ENCODE peak calls at places on chromosome 14, in five cellular contexts. G, S, Y, B and F are unnamed samples.

GRCh38 chr14:38866461-38866860 is 236.6 kb downstream of the SEC23A start:
- DNase-seq in G (no peak), S (no peak), Y (peak), B (no peak), F (peak)

GRCh38 chr14:101037021-101037817 is 133.7 kb upstream of the RTL1 start:
- DNase-seq in G (no peak), S (no peak), Y (no peak), B (no peak), F (no peak)

GRCh38 chr14:105856676-105857222 is 330.4 kb downstream of the TMEM121 start:
- DNase-seq in G (no peak), S (no peak), Y (no peak), B (peak), F (no peak)

GRCh38 chr14:23494223-23494622 is 24.7 kb downstream of the NGDN start:
- DNase-seq in G (no peak), S (no peak), Y (no peak), B (peak), F (no peak)

GRCh38 chr14:94689218-94689984 is 77.2 kb downstream of the SERPINA3 start:
- DNase-seq in G (no peak), S (peak), Y (peak), B (peak), F (peak)

GRCh38 chr14:73461478-73462077 is 3.2 kb upstream of the NUMB start:
- DNase-seq in G (no peak), S (no peak), Y (no peak), B (no peak), F (no peak)

GRCh38 chr14:43166163-43166562 is 1340.9 kb downstream of the FSCB start:
- DNase-seq in G (no peak), S (no peak), Y (no peak), B (no peak), F (no peak)

GRCh38 chr14:71021347-71022014 is 114.2 kb downstream of the PCNX1 start:
- DNase-seq in G (no peak), S (peak), Y (no peak), B (no peak), F (no peak)

GRCh38 chr14:92675421-92675820 is 73.0 kb downstream of the LGMN start:
- DNase-seq in G (no peak), S (no peak), Y (no peak), B (no peak), F (no peak)

GRCh38 chr14:34781242-34781641 is 66.8 kb upstream of the CFL2 start:
- DNase-seq in G (no peak), S (peak), Y (no peak), B (no peak), F (no peak)

GRCh38 chr14:101470266-101470665 is 91.0 kb upstream of the DIO3 start:
- DNase-seq in G (no peak), S (no peak), Y (no peak), B (peak), F (no peak)

GRCh38 chr14:106620368-106620767 is 1094.0 kb downstream of the TMEM121 start:
- DNase-seq in G (no peak), S (no peak), Y (no peak), B (no peak), F (no peak)

GRCh38 chr14:67068246-67068645 is 121.0 kb upstream of the GARIN2 start:
- DNase-seq in G (no peak), S (no peak), Y (no peak), B (no peak), F (no peak)

GRCh38 chr14:90599748-90600507 is 203.1 kb downstream of the CALM1 start:
- DNase-seq in G (no peak), S (no peak), Y (no peak), B (no peak), F (no peak)

GRCh38 chr14:24384169-24384568 is 14.6 kb upstream of the NYNRIN start:
- DNase-seq in G (no peak), S (no peak), Y (no peak), B (no peak), F (no peak)

GRCh38 chr14:99944241-99944651 is 121.0 kb upstream of the EVL start:
- DNase-seq in G (no peak), S (no peak), Y (no peak), B (no peak), F (no peak)

GRCh38 chr14:99183311-99183710 is 88.7 kb downstream of the BCL11B start:
- DNase-seq in G (no peak), S (no peak), Y (no peak), B (no peak), F (no peak)

GRCh38 chr14:83988274-83988673 is 1541.7 kb upstream of the FLRT2 start:
- DNase-seq in G (no peak), S (no peak), Y (no peak), B (no peak), F (no peak)

GRCh38 chr14:42090122-42090521 is 483.4 kb downstream of the LRFN5 start:
- DNase-seq in G (no peak), S (no peak), Y (no peak), B (no peak), F (no peak)

GRCh38 chr14:80212025-80212402 is 710 bp upstream of the DIO2 start:
- DNase-seq in G (no peak), S (no peak), Y (no peak), B (no peak), F (no peak)

GRCh38 chr14:94675036-94675435 is 62.8 kb downstream of the SERPINA3 start:
- DNase-seq in G (no peak), S (no peak), Y (no peak), B (no peak), F (no peak)

GRCh38 chr14:64410084-64410774 is 22.1 kb downstream of the MTHFD1 start:
- DNase-seq in G (no peak), S (peak), Y (no peak), B (no peak), F (no peak)

GRCh38 chr14:36941783-36942521 is 230.5 kb downstream of the SLC25A21 start:
- DNase-seq in G (no peak), S (peak), Y (peak), B (peak), F (peak)

GRCh38 chr14:72948481-72949138 is 22.3 kb downstream of the DCAF4 start:
- DNase-seq in G (no peak), S (peak), Y (no peak), B (peak), F (no peak)

GRCh38 chr14:61553730-61554641 is 141.3 kb upstream of the HIF1A start:
- DNase-seq in G (no peak), S (peak), Y (no peak), B (no peak), F (no peak)

GRCh38 chr14:75864352-75864751 is 117.4 kb downstream of the TGFB3 start:
- DNase-seq in G (no peak), S (no peak), Y (no peak), B (no peak), F (no peak)

GRCh38 chr14:69828879-69829278 is 31.8 kb upstream of the SLC10A1 start:
- DNase-seq in G (no peak), S (no peak), Y (no peak), B (no peak), F (no peak)

GRCh38 chr14:41922014-41922413 is 315.3 kb downstream of the LRFN5 start:
- DNase-seq in G (no peak), S (peak), Y (no peak), B (no peak), F (no peak)

GRCh38 chr14:53956427-53957201 is at the start of gene BMP4:
- DNase-seq in G (no peak), S (peak), Y (peak), B (peak), F (no peak)

GRCh38 chr14:62661818-62662217 is 383.4 kb downstream of the KCNH5 start:
- DNase-seq in G (no peak), S (no peak), Y (no peak), B (no peak), F (no peak)

GRCh38 chr14:92759300-92759678 is 10.9 kb upstream of the LGMN start:
- DNase-seq in G (no peak), S (no peak), Y (no peak), B (no peak), F (peak)

GRCh38 chr14:55706893-55707292 is 126.9 kb downstream of the KTN1 start:
- DNase-seq in G (no peak), S (no peak), Y (no peak), B (no peak), F (no peak)

GRCh38 chr14:66401447-66402095 is 84.6 kb upstream of the CCDC196 start:
- DNase-seq in G (no peak), S (peak), Y (no peak), B (no peak), F (no peak)